ENCODE peak calls at places on chromosomes 5 and 9, in six cellular contexts. G is uterus, Z is lower leg skin, M is adrenal gland, H is IMR-90, Y is spleen. L is an unnamed sample.

GRCh38 chr5:107085572-107085971 is 585.2 kb downstream of the EFNA5 start:
- DNase-seq in G (no peak), Z (no peak), M (no peak), H (no peak), Y (no peak), L (no peak)

GRCh38 chr5:73451218-73452130 is 2.9 kb upstream of the FOXD1 start:
- DNase-seq in G (no peak), Z (no peak), M (peak; percentile 66), H (peak; percentile 59), Y (peak; percentile 92), L (no peak)

GRCh38 chr5:169538935-169539334 is 44.6 kb upstream of the SPDL1 start:
- DNase-seq in G (no peak), Z (no peak), M (no peak), H (no peak), Y (no peak), L (no peak)

GRCh38 chr9:124267271-124267807 is 9.6 kb downstream of the NEK6 start:
- DNase-seq in G (no peak), Z (peak; percentile 51), M (no peak), H (peak; percentile 85), Y (peak; percentile 81), L (no peak)

GRCh38 chr5:54739371-54739770 is 221.8 kb downstream of the SNX18 start:
- DNase-seq in G (no peak), Z (no peak), M (no peak), H (no peak), Y (no peak), L (no peak)

GRCh38 chr9:77028478-77028877 is 9.0 kb downstream of the FOXB2 start:
- DNase-seq in G (no peak), Z (no peak), M (no peak), H (no peak), Y (no peak), L (no peak)

GRCh38 chr9:32161720-32162119 is 222.7 kb upstream of the ACO1 start:
- DNase-seq in G (no peak), Z (no peak), M (no peak), H (no peak), Y (no peak), L (no peak)

GRCh38 chr5:93584531-93585053 is 1.6 kb downstream of the NR2F1 start:
- DNase-seq in G (no peak), Z (no peak), M (no peak), H (no peak), Y (no peak), L (no peak)

GRCh38 chr5:161261693-161262323 is 284.7 kb downstream of the GABRB2 start:
- DNase-seq in G (no peak), Z (no peak), M (no peak), H (no peak), Y (no peak), L (no peak)

GRCh38 chr9:105697871-105698270 is 3.5 kb downstream of the TMEM38B start:
- DNase-seq in G (no peak), Z (no peak), M (no peak), H (peak; percentile 38), Y (no peak), L (no peak)

GRCh38 chr5:115241881-115242642 is 20.6 kb downstream of the PGGT1B start:
- DNase-seq in G (no peak), Z (no peak), M (no peak), H (peak; percentile 34), Y (no peak), L (no peak)

GRCh38 chr5:74352256-74352655 is 288.3 kb downstream of the ENC1 start:
- DNase-seq in G (no peak), Z (no peak), M (no peak), H (peak; percentile 41), Y (no peak), L (no peak)

GRCh38 chr9:8025532-8025931 is 226.0 kb upstream of the DMAC1 start:
- DNase-seq in G (no peak), Z (no peak), M (no peak), H (no peak), Y (no peak), L (no peak)

GRCh38 chr5:55600536-55601208 is 65.9 kb upstream of the PLPP1 start:
- DNase-seq in G (peak; percentile 57), Z (no peak), M (no peak), H (peak; percentile 60), Y (no peak), L (no peak)

GRCh38 chr9:92807757-92808725 is 43.4 kb upstream of the BICD2 start:
- DNase-seq in G (no peak), Z (no peak), M (no peak), H (no peak), Y (peak; percentile 76), L (no peak)

DNA sequence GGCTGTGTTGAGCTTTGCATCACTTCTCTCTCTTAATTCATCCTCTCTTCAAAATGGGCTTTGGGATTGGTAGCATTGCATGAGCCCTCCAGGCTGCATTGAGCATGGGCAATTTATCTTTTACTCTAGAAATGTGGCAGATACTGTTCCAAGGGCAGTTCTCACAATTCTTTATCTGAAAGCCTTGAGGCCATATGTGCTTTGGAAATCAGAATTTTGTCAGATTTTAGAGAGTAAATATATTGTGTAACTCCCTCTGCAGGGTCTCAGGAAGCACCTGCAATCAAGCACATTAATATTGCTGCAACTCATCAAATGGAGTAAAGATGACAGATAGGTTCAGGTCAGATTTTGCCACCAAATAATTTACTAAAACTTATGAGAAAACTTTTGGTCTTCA is 17.6 kb downstream of the ALDOB start:
- DNase-seq in G (no peak), Z (no peak), M (no peak), H (no peak), Y (no peak), L (no peak)
- TF ChIP-seq POLR2A in G (no peak), Z (no peak), M (no peak), H (no peak), Y (no peak), L (no peak)

DNA sequence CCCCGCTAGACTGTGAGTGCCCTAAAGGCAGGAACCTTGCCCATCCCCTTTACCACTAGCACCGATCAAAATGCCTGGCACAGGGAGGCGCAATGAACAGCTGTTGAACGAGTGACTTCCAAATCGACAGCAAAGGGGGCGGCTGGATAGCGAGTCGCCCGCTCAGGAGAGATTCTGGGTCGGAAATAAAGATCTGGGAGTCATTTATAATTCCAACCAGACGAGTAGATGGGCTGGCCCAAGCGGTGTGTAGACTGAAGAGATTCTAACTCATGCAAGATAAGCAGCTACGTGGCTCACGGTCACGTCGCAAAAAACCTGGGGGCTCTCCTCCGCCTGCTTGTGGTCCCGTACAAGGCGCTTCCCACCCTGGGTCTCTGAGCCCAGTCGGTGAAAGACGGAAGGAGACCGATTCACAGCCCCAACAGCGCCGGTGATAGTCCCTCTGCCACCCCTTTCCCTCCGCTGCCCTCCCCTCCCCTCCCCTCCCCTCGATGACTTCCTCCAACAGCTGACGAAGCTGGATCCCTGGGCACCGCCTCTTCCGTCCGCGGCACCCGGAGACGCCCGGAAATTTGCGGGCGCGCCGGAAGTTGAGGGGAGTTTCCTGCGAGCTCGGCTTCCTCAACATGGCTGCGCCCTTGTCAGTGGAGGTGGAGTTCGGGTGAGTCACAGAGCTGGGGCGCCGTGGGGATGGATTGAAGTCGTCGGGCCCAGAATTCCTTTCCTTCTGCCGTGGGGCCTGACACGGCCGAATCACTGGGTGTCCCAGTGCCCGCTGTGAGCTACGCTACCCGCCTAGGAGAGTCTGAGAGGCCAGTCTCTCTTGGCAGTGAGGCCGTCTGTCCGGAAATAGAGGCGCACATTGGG is at the start of gene URM1:
- DNase-seq in G (peak; percentile 93), Z (peak; percentile 94), M (peak; percentile 97), H (peak; percentile 95), Y (peak; percentile 99), L (peak; percentile 73)
- TF ChIP-seq POLR2A in G (peak; percentile 90), Z (no peak), M (peak; percentile 80), H (peak; percentile 89), Y (peak; percentile 21), L (peak; percentile 93)

GRCh38 chr5:130605200-130605599 is 559.9 kb downstream of the HINT1 start:
- DNase-seq in G (no peak), Z (no peak), M (no peak), H (no peak), Y (no peak), L (no peak)
- TF ChIP-seq POLR2A in G (no peak), Z (no peak), M (no peak), H (no peak), Y (no peak), L (no peak)

GRCh38 chr9:107465467-107466451 is 23.8 kb downstream of the KLF4 start:
- DNase-seq in G (peak; percentile 55), Z (peak; percentile 67), M (peak; percentile 74), H (peak; percentile 33), Y (peak; percentile 93), L (no peak)
- TF ChIP-seq POLR2A in G (peak; percentile 29), Z (no peak), M (no peak), H (no peak), Y (no peak), L (no peak)

GRCh38 chr9:133470427-133470924 is 8.4 kb downstream of the SLC2A6 start:
- DNase-seq in G (no peak), Z (no peak), M (no peak), H (no peak), Y (no peak), L (no peak)
- TF ChIP-seq POLR2A in G (no peak), Z (no peak), M (no peak), H (no peak), Y (no peak), L (no peak)

DNA sequence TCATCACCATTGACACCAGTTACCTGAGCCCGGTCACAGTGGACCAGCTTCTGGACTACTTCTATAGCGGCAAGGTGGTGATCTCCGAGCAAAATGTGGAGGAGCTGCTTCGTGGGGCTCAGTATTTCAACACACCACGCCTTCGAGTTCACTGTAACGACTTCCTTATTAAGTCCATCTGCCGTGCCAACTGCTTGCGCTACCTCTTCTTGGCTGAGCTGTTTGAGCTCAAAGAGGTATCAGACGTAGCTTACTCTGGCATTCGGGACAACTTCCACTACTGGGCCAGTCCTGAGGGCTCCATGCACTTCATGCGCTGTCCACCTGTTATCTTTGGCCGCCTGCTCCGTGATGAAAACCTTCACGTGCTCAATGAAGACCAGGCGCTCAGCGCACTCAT is 520 bp downstream of the CCIN start:
- DNase-seq in G (no peak), Z (no peak), M (no peak), H (no peak), Y (no peak), L (no peak)
- TF ChIP-seq POLR2A in G (no peak), Z (no peak), M (no peak), H (no peak), Y (no peak), L (no peak)

GRCh38 chr5:133934311-133934710 is 34.1 kb downstream of the C5orf15 start:
- DNase-seq in G (no peak), Z (no peak), M (no peak), H (no peak), Y (no peak), L (no peak)
- TF ChIP-seq POLR2A in G (no peak), Z (no peak), M (no peak), H (no peak), Y (no peak), L (no peak)

DNA sequence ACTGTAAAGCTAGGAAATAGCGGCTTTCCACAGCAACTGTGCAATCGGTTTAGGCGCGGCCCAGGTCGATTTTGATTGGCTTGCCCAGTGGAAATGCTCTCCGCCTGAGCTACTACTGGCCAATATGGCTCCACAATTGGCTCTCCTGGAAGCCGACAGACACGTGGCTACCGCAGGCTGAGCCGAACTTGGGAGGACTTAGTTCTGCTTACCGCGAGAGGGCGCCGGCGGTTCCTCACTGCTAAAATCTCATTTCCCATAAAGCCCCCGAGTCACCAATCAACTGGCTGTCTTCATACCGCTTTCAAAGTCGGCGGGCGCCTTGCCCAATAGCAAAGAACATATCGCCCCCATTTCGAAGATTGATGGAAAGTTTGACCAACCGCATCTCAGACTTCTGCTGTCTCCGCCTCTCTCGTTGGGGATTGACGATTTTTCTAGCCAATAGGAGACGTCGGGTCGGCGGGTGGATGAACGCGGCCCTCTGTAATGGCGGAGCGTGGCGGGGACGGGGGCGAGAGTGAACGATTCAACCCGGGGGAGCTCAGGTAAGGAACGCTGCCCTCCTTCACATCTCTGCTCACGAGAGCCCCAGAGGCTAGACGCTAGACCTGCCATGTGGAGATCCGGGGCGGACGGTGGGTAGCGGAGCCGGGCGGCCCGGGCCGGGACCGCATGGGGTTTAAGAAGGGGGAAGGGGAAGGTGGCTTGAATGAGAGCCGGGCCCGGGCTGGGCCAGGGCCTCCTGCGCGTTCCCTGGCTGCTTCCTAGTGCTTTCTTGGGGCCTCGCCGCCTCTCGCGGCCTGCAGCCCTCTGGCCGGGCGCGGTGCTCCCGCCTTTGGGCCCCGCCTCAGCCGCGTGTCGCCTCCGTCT is at the start of gene TCERG1:
- DNase-seq in G (peak; percentile 100), Z (peak; percentile 100), M (peak; percentile 100), H (peak; percentile 100), Y (peak; percentile 96), L (peak; percentile 97)
- TF ChIP-seq POLR2A in G (peak; percentile 30), Z (no peak), M (no peak), H (peak; percentile 82), Y (no peak), L (no peak)